ENCODE peak calls at places on chromosomes 7 and 10, in four cellular contexts. B is dermis blood vessel endothelial cell; Z is activated naive CD8-positive, alpha-beta T cell treated with anti-CD3 and anti-CD28 coated beads, Interleukin-2, amount 50 U/mL, for 24 hours; S is A673. A is an unnamed sample.

GRCh38 chr7:28957064-28957821 is 887 bp downstream of the TRIL start:
- DNase-seq in B (peak), Z (peak), S (peak), A (peak)

GRCh38 chr10:93410697-93411348 is 71.3 kb downstream of the MYOF start:
- DNase-seq in Z (no peak), S (no peak), B (no peak), A (no peak)

GRCh38 chr10:110216942-110217341 is 9.5 kb downstream of the MXI1 start:
- DNase-seq in Z (no peak), B (no peak), S (no peak), A (no peak)

GRCh38 chr7:24843821-24844449 is 86.7 kb upstream of the GSDME start:
- DNase-seq in B (no peak), S (no peak), Z (no peak), A (no peak)

GRCh38 chr7:157660971-157661610 is 324.3 kb downstream of the DNAJB6 start:
- DNase-seq in S (no peak), Z (no peak), B (no peak), A (no peak)

GRCh38 chr7:121960678-121961461 is 87.9 kb downstream of the PTPRZ1 start:
- DNase-seq in S (peak), Z (no peak), B (no peak), A (peak)

GRCh38 chr10:62589689-62590088 is 214.8 kb upstream of the ADO start:
- DNase-seq in S (no peak), B (peak), Z (no peak), A (no peak)

GRCh38 chr7:42144253-42145002 is 92.6 kb downstream of the GLI3 start:
- DNase-seq in S (peak), B (peak), Z (no peak), A (peak)

GRCh38 chr10:98410759-98411158 is 4.2 kb downstream of the PYROXD2 start:
- DNase-seq in Z (no peak), B (no peak), S (no peak), A (no peak)

GRCh38 chr10:126872768-126873167 is 32.5 kb upstream of the DOCK1 start:
- DNase-seq in Z (no peak), B (no peak), S (peak), A (no peak)

GRCh38 chr7:143929224-143929920 is 5.7 kb upstream of the OR2F2 start:
- DNase-seq in B (no peak), Z (no peak), S (no peak), A (no peak)

GRCh38 chr10:62769574-62770242 is 34.8 kb upstream of the ADO start:
- DNase-seq in B (no peak), Z (no peak), S (peak), A (no peak)

GRCh38 chr7:108497082-108497725 is 28.7 kb downstream of the PNPLA8 start:
- DNase-seq in S (peak), Z (peak), B (peak), A (peak)

GRCh38 chr7:120278773-120279172 is 5.8 kb downstream of the KCND2 start:
- DNase-seq in B (no peak), S (no peak), Z (no peak), A (no peak)

GRCh38 chr7:137992738-137993394 is 9.0 kb downstream of the CREB3L2 start:
- DNase-seq in Z (no peak), B (peak), S (no peak), A (peak)

GRCh38 chr7:112743811-112744210 is 46.4 kb downstream of the TMEM168 start:
- DNase-seq in B (no peak), Z (no peak), S (no peak), A (no peak)

GRCh38 chr7:106609416-106609815 is 51.5 kb downstream of the CCDC71L start:
- DNase-seq in S (peak), B (peak), Z (no peak), A (peak)

GRCh38 chr7:105800442-105800841 is 76.0 kb downstream of the ATXN7L1 start:
- DNase-seq in Z (no peak), B (no peak), S (no peak), A (no peak)

GRCh38 chr10:88879754-88880286 is at the start of gene STAMBPL1:
- DNase-seq in Z (peak), B (no peak), S (peak), A (no peak)

GRCh38 chr7:142549007-142549406 is 200.3 kb upstream of the PRSS1 start:
- DNase-seq in Z (no peak), S (no peak), B (no peak), A (no peak)

GRCh38 chr10:50648089-50648934 is 24.6 kb upstream of the SGMS1 start:
- DNase-seq in S (no peak), Z (no peak), B (no peak), A (no peak)

GRCh38 chr7:107072133-107072532 is 27.6 kb downstream of the PRKAR2B start:
- DNase-seq in B (no peak), S (no peak), Z (no peak), A (no peak)

GRCh38 chr10:79286318-79286951 is 60.8 kb upstream of the PPIF start:
- DNase-seq in Z (peak), S (peak), B (peak), A (peak)

GRCh38 chr7:140326116-140326928 is 72.0 kb downstream of the SLC37A3 start:
- DNase-seq in S (peak), B (peak), Z (peak), A (peak)

GRCh38 chr7:47638679-47639306 is 56.9 kb upstream of the TNS3 start:
- DNase-seq in B (no peak), Z (no peak), S (no peak), A (no peak)

GRCh38 chr10:118915161-118915560 is 114.4 kb upstream of the NANOS1 start:
- DNase-seq in S (no peak), B (no peak), Z (no peak), A (no peak)

GRCh38 chr10:77905086-77905735 is 21.3 kb downstream of the DLG5 start:
- DNase-seq in S (no peak), Z (no peak), B (no peak), A (no peak)

GRCh38 chr10:81953420-81953819 is 78.4 kb downstream of the NRG3 start:
- DNase-seq in Z (no peak), B (no peak), S (no peak), A (peak)